ENCODE peak calls at places on chromosomes 16 and 17, in six cellular contexts. X is fibroblast of the aortic adventitia, K is left ventricle myocardium inferior, F is adrenal gland, O is heart left ventricle, D is HFF-Myc. A is an unnamed sample.

GRCh38 chr17:876272-876671 is 94.1 kb downstream of the MRM3 start:
- DNase-seq in K (no peak), X (no peak), F (no peak), O (no peak), D (no peak), A (no peak)

GRCh38 chr16:84115919-84116719 is 623 bp downstream of the MBTPS1 start:
- DNase-seq in K (no peak), X (peak), O (no peak), D (no peak), F (peak), A (no peak)

GRCh38 chr17:66552381-66552780 is 250.0 kb downstream of the PRKCA start:
- DNase-seq in F (no peak), X (no peak), D (no peak), K (no peak), O (no peak), A (no peak)

GRCh38 chr17:39270923-39271322 is 45.2 kb upstream of the STAC2 start:
- DNase-seq in D (peak), X (peak), O (no peak), K (no peak), F (no peak), A (no peak)

GRCh38 chr17:27559996-27560481 is 70.9 kb upstream of the LGALS9 start:
- DNase-seq in F (peak), O (peak), X (peak), D (peak), K (peak), A (no peak)

GRCh38 chr16:72221216-72221995 is 49.5 kb upstream of the PMFBP1 start:
- DNase-seq in O (no peak), X (no peak), D (no peak), F (no peak), K (no peak), A (no peak)

GRCh38 chr16:25656639-25657038 is 35.1 kb upstream of the HS3ST4 start:
- DNase-seq in K (no peak), D (no peak), X (no peak), O (no peak), F (no peak), A (no peak)

GRCh38 chr17:28001149-28001548 is 41.3 kb upstream of the NLK start:
- DNase-seq in X (no peak), O (no peak), K (no peak), F (no peak), D (no peak), A (no peak)

GRCh38 chr17:77566566-77566965 is 391.9 kb upstream of the TNRC6C start:
- DNase-seq in F (no peak), O (no peak), X (no peak), K (no peak), D (no peak), A (no peak)

GRCh38 chr17:57523926-57524634 is 221.0 kb downstream of the CCDC182 start:
- DNase-seq in D (no peak), X (peak), K (peak), F (peak), O (peak), A (no peak)

GRCh38 chr16:20410153-20410723 is 904 bp downstream of the ACSM5 start:
- DNase-seq in D (no peak), F (no peak), X (no peak), O (no peak), K (no peak), A (no peak)

GRCh38 chr16:80167657-80168056 is 373.1 kb upstream of the DYNLRB2 start:
- DNase-seq in D (no peak), X (no peak), F (no peak), K (no peak), O (no peak), A (no peak)

GRCh38 chr17:740240-741055 is 8.1 kb downstream of the TLCD3A start:
- DNase-seq in F (peak), K (no peak), D (no peak), X (no peak), O (no peak), A (no peak)

GRCh38 chr17:43212641-43213490 is 1.2 kb downstream of the TMEM106A start:
- DNase-seq in X (peak), O (no peak), F (peak), K (no peak), D (no peak), A (no peak)

GRCh38 chr16:47866431-47866830 is 289.4 kb downstream of the ABCC12 start:
- DNase-seq in D (no peak), F (no peak), K (no peak), O (no peak), X (no peak), A (no peak)

GRCh38 chr17:81541123-81541522 is 11.0 kb downstream of the FAAP100 start:
- DNase-seq in O (no peak), K (no peak), D (no peak), X (no peak), F (no peak), A (no peak)

GRCh38 chr16:19822534-19822933 is 62.1 kb downstream of the GPRC5B start:
- DNase-seq in O (no peak), X (peak), D (no peak), F (no peak), K (no peak), A (no peak)

GRCh38 chr17:57946798-57947358 is 8.3 kb downstream of the CUEDC1 start:
- DNase-seq in D (no peak), K (no peak), F (peak), O (peak), X (peak), A (no peak)

GRCh38 chr17:17897442-17897841 is 60.7 kb upstream of the SREBF1 start:
- DNase-seq in F (no peak), X (no peak), K (no peak), O (no peak), D (no peak), A (no peak)

GRCh38 chr16:10862432-10862831 is 14.6 kb upstream of the CIITA start:
- DNase-seq in D (no peak), O (peak), X (peak), F (peak), K (no peak), A (no peak)

GRCh38 chr17:43667506-43668438 is 6.0 kb upstream of the MEOX1 start:
- DNase-seq in O (no peak), X (peak), K (no peak), D (no peak), F (no peak), A (no peak)

GRCh38 chr16:30096105-30096861 is at the start of gene YPEL3:
- DNase-seq in F (peak), K (peak), X (peak), D (no peak), O (peak), A (peak)

GRCh38 chr16:89096768-89097527 is 3.3 kb downstream of the ACSF3 start:
- DNase-seq in K (no peak), D (no peak), F (no peak), X (no peak), O (no peak), A (no peak)

GRCh38 chr17:59330314-59330942 is 1.0 kb upstream of the YPEL2 start:
- DNase-seq in X (no peak), O (peak), K (peak), F (peak), D (no peak), A (peak)

GRCh38 chr16:24652803-24653202 is 76.6 kb upstream of the TNRC6A start:
- DNase-seq in X (no peak), K (no peak), O (no peak), F (no peak), D (no peak), A (no peak)

GRCh38 chr16:70380919-70381603 is 34.4 kb downstream of the DDX19A start:
- DNase-seq in D (peak), X (peak), F (peak), K (peak), O (peak), A (peak)
- TF ChIP-seq CTCF in D (peak), X (peak), F (no peak), K (peak), O (peak), A (no peak)

DNA sequence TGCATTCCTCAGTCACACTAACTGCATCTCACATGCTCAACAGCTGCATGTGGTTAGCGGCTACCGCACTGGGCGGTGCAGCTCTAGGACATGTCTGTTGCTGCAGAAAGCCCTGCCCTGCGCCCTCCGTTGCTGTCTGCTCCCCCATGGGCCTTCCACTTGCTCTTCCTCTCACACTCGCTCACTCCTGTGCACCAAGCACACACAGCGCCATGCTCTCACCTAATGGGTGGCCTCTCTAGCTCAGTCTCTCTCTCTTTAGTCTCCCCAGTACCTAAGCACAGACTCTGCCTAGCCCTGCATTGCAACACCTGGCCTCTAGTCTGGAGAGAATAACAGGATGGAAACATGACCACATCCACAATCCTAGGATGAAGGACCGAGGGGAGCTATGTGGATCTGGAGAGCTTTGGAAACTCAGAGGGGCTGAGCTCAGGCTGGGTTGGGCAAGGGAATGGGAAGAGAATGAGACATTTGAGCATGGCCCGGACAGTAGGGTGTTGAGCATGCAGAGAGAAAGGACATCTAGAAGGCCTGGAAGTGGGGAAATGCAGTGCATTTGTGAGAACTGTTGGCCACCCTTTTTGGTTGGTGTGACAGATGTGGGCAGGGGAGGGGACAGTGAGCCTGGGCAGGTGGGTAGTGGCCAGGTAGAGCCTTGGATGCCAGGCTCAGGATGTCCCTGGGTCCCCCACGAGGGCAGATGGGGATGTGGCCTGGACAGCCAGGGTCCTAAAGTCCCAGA is 16.0 kb downstream of the SGCA start:
- DNase-seq in F (no peak), D (no peak), O (no peak), X (peak), K (no peak), A (no peak)
- TF ChIP-seq CTCF in F (no peak), D (peak), O (no peak), X (no peak), K (no peak), A (no peak)

GRCh38 chr17:7184091-7184488 is 4.9 kb upstream of the ASGR1 start:
- DNase-seq in K (no peak), O (no peak), D (no peak), X (no peak), F (peak), A (no peak)

GRCh38 chr17:7183433-7184090 is 4.4 kb upstream of the ASGR1 start:
- DNase-seq in X (no peak), K (no peak), O (no peak), F (peak), D (no peak), A (no peak)

GRCh38 chr17:7184647-7185046 is 5.5 kb upstream of the ASGR1 start:
- DNase-seq in D (no peak), O (no peak), F (no peak), K (no peak), X (no peak), A (no peak)

GRCh38 chr17:7190276-7190917 is 11.2 kb upstream of the ASGR1 start:
- DNase-seq in K (no peak), X (no peak), D (no peak), O (no peak), F (no peak), A (no peak)

GRCh38 chr17:7186241-7186640 is 7.1 kb upstream of the ASGR1 start:
- DNase-seq in X (no peak), O (no peak), D (no peak), F (no peak), K (no peak), A (no peak)
- TF ChIP-seq CTCF in X (peak), O (peak), D (no peak), F (no peak), K (no peak), A (no peak)

GRCh38 chr17:14688134-14688533 is 387.3 kb downstream of the HS3ST3B1 start:
- DNase-seq in F (no peak), O (no peak), D (no peak), K (no peak), X (no peak), A (no peak)
- TF ChIP-seq CTCF in F (no peak), O (no peak), D (peak), K (no peak), X (no peak), A (peak)

DNA sequence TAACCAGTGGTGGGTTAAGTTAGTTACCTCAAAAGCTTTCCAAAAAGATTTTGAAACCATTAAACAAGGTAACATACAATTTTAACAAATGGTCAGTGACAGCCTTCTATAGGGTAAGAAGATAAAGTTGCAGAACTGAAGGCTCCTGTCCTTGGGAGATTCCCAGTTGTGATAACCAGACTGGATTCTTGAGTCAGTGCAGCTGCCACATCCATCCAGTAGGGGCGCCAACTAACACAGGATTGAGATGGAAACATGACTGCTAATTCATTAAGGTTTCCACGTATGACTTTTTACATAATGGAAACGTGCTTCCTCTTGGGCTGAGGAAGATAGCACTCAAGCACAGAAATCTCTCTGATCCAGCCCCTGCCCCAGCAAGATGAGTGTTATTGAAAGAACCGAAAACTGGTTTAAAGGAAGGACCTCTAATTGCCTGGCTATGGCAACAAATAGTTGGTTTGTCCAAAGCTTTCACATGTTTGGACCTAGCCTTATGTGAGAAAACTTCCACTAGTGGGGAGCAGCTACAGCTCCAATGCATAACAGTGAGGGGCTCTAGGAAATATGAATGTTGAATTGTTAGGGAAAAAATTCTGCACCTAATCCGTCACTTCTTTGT is 269.8 kb upstream of the MYOCD start:
- DNase-seq in K (no peak), F (peak), X (no peak), D (no peak), O (no peak), A (peak)
- TF ChIP-seq CTCF in K (peak), F (peak), X (peak), D (peak), O (peak), A (peak)

GRCh38 chr17:50625032-50625871 is 9.4 kb upstream of the ABCC3 start:
- DNase-seq in D (no peak), X (no peak), K (no peak), F (no peak), O (no peak), A (no peak)
- TF ChIP-seq CTCF in D (no peak), X (no peak), K (no peak), F (no peak), O (no peak), A (no peak)

GRCh38 chr17:79811036-79811887 is 14.4 kb upstream of the CBX8 start:
- DNase-seq in O (no peak), D (no peak), K (no peak), X (no peak), F (no peak), A (peak)

GRCh38 chr17:79809530-79810137 is 12.8 kb upstream of the CBX8 start:
- DNase-seq in F (no peak), X (no peak), O (no peak), D (no peak), K (no peak), A (no peak)

GRCh38 chr17:79810138-79811027 is 13.5 kb upstream of the CBX8 start:
- DNase-seq in X (peak), F (peak), D (no peak), O (peak), K (peak), A (peak)

GRCh38 chr17:79806863-79807720 is 10.2 kb upstream of the CBX8 start:
- DNase-seq in K (no peak), X (no peak), F (no peak), O (no peak), D (no peak), A (no peak)

DNA sequence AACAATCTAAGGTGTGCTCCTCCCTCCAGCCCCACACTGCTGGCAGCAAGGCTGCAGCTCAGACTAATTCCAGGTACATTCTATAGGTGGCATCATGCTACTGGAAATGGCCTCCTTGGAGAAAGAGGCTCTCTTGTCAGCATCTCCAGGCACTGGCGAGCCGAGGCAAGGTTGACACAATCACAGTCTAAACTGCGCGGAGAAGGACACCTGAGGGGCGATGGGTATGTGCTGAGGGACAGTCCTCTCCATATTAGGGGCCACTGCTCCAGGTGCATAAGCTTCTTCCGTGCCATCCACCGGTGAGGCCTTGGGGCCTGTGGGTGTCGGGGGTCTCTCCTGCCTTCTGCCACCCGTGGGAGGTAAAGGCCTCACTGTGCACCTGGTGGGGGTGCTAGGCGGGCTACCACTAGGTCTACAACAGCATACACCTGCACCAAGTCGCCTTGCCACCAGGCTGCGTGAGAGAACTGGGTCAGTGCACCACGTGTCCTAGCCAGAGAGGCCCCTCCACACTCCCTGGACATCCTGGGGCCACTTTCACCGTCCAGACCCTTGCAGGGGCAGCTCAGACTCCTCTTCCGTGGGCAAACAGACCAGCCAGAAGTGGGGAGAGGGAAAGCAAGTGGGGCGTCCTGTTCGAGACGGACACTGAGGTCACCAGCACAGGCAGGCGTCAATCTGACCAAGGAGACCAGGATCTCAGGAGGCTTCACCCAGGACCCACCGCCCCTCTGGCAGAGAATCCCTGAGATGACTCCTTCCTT is 12.1 kb upstream of the CBX8 start:
- DNase-seq in K (no peak), D (no peak), X (no peak), O (no peak), F (no peak), A (no peak)
- TF ChIP-seq CTCF in K (peak), D (no peak), X (no peak), O (peak), F (peak), A (no peak)

A was measured in endothelial cell.